ENCODE peak calls at places on chromosomes 7 and 10, in five cellular contexts. N is HFFc6, G is NCI-H69, F is NCI-H748 treated with DMSO at 0.1 percent for 48 hours, J is fibroblast of lung. Y is an unnamed sample.

GRCh38 chr7:29297194-29297890 is 102.8 kb downstream of the CHN2 start:
- DNase-seq in N (no peak), G (peak), F (no peak), J (no peak), Y (no peak)

GRCh38 chr10:3464760-3465405 is 292.3 kb upstream of the PITRM1 start:
- DNase-seq in N (no peak), G (peak), F (peak), J (no peak), Y (no peak)

GRCh38 chr10:131786756-131787605 is 113.8 kb upstream of the PPP2R2D start:
- DNase-seq in N (peak), G (peak), F (peak), J (peak), Y (peak)

GRCh38 chr7:154431045-154431444 is 378.8 kb downstream of the DPP6 start:
- DNase-seq in N (no peak), G (no peak), F (no peak), J (no peak), Y (no peak)

GRCh38 chr10:113060221-113061053 is 110.4 kb downstream of the TCF7L2 start:
- DNase-seq in N (no peak), G (no peak), F (no peak), J (no peak), Y (peak)

GRCh38 chr7:90594791-90595317 is 1.3 kb upstream of the CDK14 start:
- DNase-seq in N (peak), G (peak), F (no peak), J (peak), Y (peak)

GRCh38 chr10:44733743-44734488 is 177.2 kb upstream of the TMEM72 start:
- DNase-seq in N (no peak), G (no peak), F (no peak), J (peak), Y (no peak)

GRCh38 chr10:103720328-103720963 is 134.9 kb downstream of the SH3PXD2A start:
- DNase-seq in N (no peak), G (no peak), F (no peak), J (peak), Y (no peak)

GRCh38 chr10:44990965-44991364 is 9.8 kb upstream of the ZNF22 start:
- DNase-seq in N (no peak), G (no peak), F (no peak), J (no peak), Y (no peak)

GRCh38 chr10:813286-813685 is 118.2 kb downstream of the LARP4B start:
- DNase-seq in N (no peak), G (no peak), F (no peak), J (no peak), Y (peak)

GRCh38 chr10:79932841-79933379 is 16.0 kb downstream of the SFTPD start:
- DNase-seq in N (no peak), G (no peak), F (no peak), J (no peak), Y (no peak)

GRCh38 chr10:64067009-64067606 is 545.9 kb downstream of the REEP3 start:
- DNase-seq in N (no peak), G (no peak), F (no peak), J (no peak), Y (no peak)

GRCh38 chr10:88077977-88078376 is 214.6 kb downstream of the PTEN start:
- DNase-seq in N (no peak), G (peak), F (no peak), J (peak), Y (no peak)

GRCh38 chr7:2956526-2957368 is 86.9 kb downstream of the CARD11 start:
- DNase-seq in N (peak), G (no peak), F (no peak), J (peak), Y (no peak)

GRCh38 chr10:114311023-114311422 is 72.0 kb downstream of the VWA2 start:
- DNase-seq in N (no peak), G (no peak), F (no peak), J (no peak), Y (no peak)

GRCh38 chr10:114932945-114933344 is 5.0 kb upstream of the TRUB1 start:
- DNase-seq in N (no peak), G (no peak), F (no peak), J (no peak), Y (no peak)

GRCh38 chr10:131725736-131726459 is 174.9 kb upstream of the PPP2R2D start:
- DNase-seq in N (no peak), G (no peak), F (no peak), J (no peak), Y (no peak)

GRCh38 chr7:94395141-94396041 is 696 bp downstream of the COL1A2 start:
- DNase-seq in N (peak), G (peak), F (peak), J (peak), Y (peak)

GRCh38 chr7:91559947-91560346 is 295.7 kb downstream of the FZD1 start:
- DNase-seq in N (no peak), G (no peak), F (no peak), J (no peak), Y (no peak)

GRCh38 chr10:35150335-35150734 is 23.7 kb downstream of the CREM start:
- DNase-seq in N (no peak), G (no peak), F (no peak), J (no peak), Y (no peak)

GRCh38 chr10:12719365-12719764 is 282.1 kb downstream of the CCDC3 start:
- DNase-seq in N (no peak), G (no peak), F (no peak), J (peak), Y (no peak)

GRCh38 chr10:122290334-122290733 is 19.2 kb downstream of the BTBD16 start:
- DNase-seq in N (no peak), G (no peak), F (no peak), J (no peak), Y (no peak)

GRCh38 chr7:157150825-157151412 is 12.2 kb downstream of the UBE3C start:
- DNase-seq in N (no peak), G (peak), F (no peak), J (peak), Y (no peak)

GRCh38 chr7:16747095-16747494 is 6.5 kb upstream of the TSPAN13 start:
- DNase-seq in N (no peak), G (peak), F (no peak), J (peak), Y (no peak)

GRCh38 chr7:55552320-55553086 is 19.8 kb downstream of the VOPP1 start:
- DNase-seq in N (no peak), G (peak), F (no peak), J (peak), Y (peak)

GRCh38 chr7:107528461-107528860 is 35.3 kb downstream of the COG5 start:
- DNase-seq in N (peak), G (no peak), F (no peak), J (peak), Y (no peak)

GRCh38 chr10:123559066-123559822 is 106.9 kb upstream of the GPR26 start:
- DNase-seq in N (peak), G (peak), F (peak), J (peak), Y (peak)

GRCh38 chr7:130024390-130024789 is 26.8 kb downstream of the ZC3HC1 start:
- DNase-seq in N (peak), G (no peak), F (no peak), J (peak), Y (no peak)

GRCh38 chr7:50723888-50724287 is 58.8 kb downstream of the GRB10 start:
- DNase-seq in N (no peak), G (no peak), F (no peak), J (no peak), Y (no peak)

GRCh38 chr7:14936530-14936929 is 34.0 kb upstream of the DGKB start:
- DNase-seq in N (no peak), G (no peak), F (no peak), J (peak), Y (no peak)

GRCh38 chr7:24932815-24933214 is 47.2 kb downstream of the OSBPL3 start:
- DNase-seq in N (no peak), G (peak), F (no peak), J (peak), Y (no peak)

GRCh38 chr10:71727429-71728217 is 8.0 kb upstream of the C10orf105 start:
- DNase-seq in N (no peak), G (peak), F (no peak), J (no peak), Y (no peak)

GRCh38 chr10:107141539-107142061 is 22.9 kb downstream of the SORCS1 start:
- DNase-seq in N (no peak), G (no peak), F (no peak), J (no peak), Y (no peak)

GRCh38 chr7:37408241-37408884 is 40.3 kb downstream of the ELMO1 start:
- DNase-seq in N (no peak), G (no peak), F (no peak), J (no peak), Y (no peak)

GRCh38 chr10:75845538-75845937 is 414.1 kb downstream of the LRMDA start:
- DNase-seq in N (no peak), G (peak), F (no peak), J (no peak), Y (no peak)

GRCh38 chr7:36999851-37000480 is 275.7 kb upstream of the AOAH start:
- DNase-seq in N (no peak), G (peak), F (no peak), J (peak), Y (no peak)